ENCODE peak calls at places on chromosomes 7 and 10, in four cellular contexts. B is esophagus muscularis mucosa, N is suprapubic skin, K is tibial nerve. V is an unnamed sample. For H3K4me1, the result is how much of the 10 kb centered on the place peaks cover.

GRCh38 chr10:31887850-31888249 is 40.8 kb downstream of the ARHGAP12 start:
- DNase-seq in B (no peak), N (no peak), K (no peak), V (no peak)

GRCh38 chr7:126700807-126701604 is 551.7 kb downstream of the GRM8 start:
- DNase-seq in N (no peak), B (no peak), K (no peak), V (no peak)

GRCh38 chr7:104795086-104795485 is 218.9 kb upstream of the KMT2E start:
- DNase-seq in K (no peak), N (no peak), B (no peak), V (no peak)

GRCh38 chr10:132186488-132187413 is at the start of gene DPYSL4:
- DNase-seq in B (no peak), K (no peak), N (no peak), V (peak)

GRCh38 chr10:89080660-89081059 is 90.1 kb downstream of the FAS start:
- DNase-seq in K (no peak), N (no peak), B (no peak), V (no peak)

GRCh38 chr10:127694580-127695193 is 42.3 kb upstream of the FOXI2 start:
- DNase-seq in K (no peak), N (no peak), B (no peak), V (no peak)

GRCh38 chr10:21159669-21160068 is 262.6 kb upstream of the NEBL start:
- DNase-seq in N (no peak), K (no peak), B (no peak), V (no peak)

GRCh38 chr7:50769160-50769484 is 13.6 kb downstream of the GRB10 start:
- DNase-seq in B (no peak), N (no peak), K (no peak), V (no peak)

GRCh38 chr7:130276796-130277762 is 10.4 kb downstream of the CPA2 start:
- DNase-seq in K (no peak), N (no peak), B (no peak), V (no peak)

GRCh38 chr7:44277391-44277790 is 48.0 kb downstream of the CAMK2B start:
- DNase-seq in K (no peak), N (peak), B (no peak), V (peak)

GRCh38 chr10:118983263-118983662 is 46.3 kb upstream of the NANOS1 start:
- DNase-seq in N (no peak), B (peak), K (no peak), V (no peak)

DNA sequence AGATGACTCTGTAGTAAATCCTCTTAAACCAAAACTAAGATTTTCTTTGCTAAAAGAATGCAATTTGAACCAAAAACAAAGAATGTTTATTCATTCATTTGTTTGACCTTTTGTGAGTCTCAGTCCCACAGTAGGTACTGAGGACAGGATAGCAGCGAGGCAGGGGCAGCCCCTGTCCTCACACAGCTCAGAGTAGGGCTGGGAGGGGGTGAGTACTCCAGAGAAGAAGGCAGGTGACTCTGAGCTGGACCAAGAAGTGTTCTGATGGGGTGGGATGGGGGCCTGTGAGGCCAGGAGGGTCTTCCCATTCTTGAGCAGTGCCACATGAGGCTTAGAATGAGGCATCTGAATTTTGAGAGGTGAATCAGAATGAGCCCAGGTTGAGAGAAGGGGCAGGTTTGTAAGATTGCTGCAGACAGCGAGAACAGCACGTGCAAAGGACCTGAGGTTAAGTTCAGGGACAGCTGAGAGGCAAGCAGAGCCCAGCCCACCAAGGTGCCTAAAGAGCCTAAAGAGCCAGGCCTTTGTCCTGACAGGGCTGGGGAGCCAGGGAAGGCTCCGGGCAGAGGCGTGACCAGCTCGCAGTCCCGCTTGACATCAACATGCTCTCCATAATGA is 56.9 kb upstream of the CHST15 start:
- DNase-seq in K (no peak), N (no peak), B (no peak), V (no peak)
- H3K4me1 ChIP-seq in K (under half), N (under half), B (under half), V (under half)

GRCh38 chr7:94094298-94094697 is 90.1 kb upstream of the BET1 start:
- DNase-seq in N (no peak), B (no peak), K (no peak), V (no peak)

GRCh38 chr7:94092980-94093379 is 88.8 kb upstream of the BET1 start:
- DNase-seq in N (no peak), K (no peak), B (no peak), V (no peak)

GRCh38 chr7:94089806-94090205 is 85.7 kb upstream of the BET1 start:
- DNase-seq in N (no peak), B (no peak), K (no peak), V (no peak)

GRCh38 chr7:94087664-94088352 is 83.7 kb upstream of the BET1 start:
- DNase-seq in K (no peak), B (no peak), N (no peak), V (peak)

DNA sequence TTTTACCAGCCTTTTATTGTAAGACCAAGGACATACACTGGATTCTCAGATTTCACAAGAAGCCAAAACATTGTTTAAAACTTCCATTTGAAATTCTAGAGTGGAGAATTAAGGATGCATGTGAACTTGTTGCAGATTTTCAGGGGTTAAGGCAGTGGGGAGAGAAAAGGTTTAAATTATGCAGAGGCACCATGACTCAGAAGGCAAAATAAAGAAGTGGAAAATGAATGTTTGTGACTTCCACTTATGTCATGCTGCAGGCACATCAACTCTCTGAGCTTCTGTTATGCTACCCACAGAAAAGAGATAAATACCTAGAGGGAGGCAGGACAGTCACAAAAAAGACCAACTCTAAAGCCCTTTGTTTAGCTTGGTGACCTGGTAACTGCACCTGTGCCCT is 84.4 kb upstream of the BET1 start:
- DNase-seq in B (no peak), K (no peak), N (no peak), V (no peak)
- H3K4me3 ChIP-seq in B (no peak), K (no peak), N (no peak), V (no peak)

DNA sequence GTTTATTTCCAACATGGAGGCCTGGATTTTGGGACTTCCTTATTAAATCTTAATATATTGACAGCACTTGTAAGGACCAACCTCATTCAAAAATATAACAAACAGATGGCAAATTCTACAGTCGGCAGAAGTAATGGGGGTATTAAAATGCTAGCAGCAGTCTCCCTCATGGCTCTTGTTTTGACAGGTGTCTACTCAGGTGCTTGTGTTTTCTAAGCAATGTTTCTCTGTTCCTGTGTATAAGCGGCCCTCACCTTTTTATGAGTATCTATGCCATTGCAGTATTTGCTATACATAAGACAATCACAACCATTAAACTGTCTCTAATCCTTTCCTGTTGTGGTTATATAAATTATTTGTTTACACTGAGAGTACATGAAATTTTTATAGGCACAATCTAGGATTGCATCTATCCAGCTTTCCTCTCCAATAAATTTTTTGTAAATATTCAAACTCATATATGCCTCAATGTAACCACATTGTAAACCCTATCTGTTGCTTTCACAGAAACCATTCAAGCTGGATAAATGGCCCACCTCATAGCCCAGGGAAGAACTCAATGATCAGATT is 65.4 kb upstream of the LRRTM3 start:
- DNase-seq in N (no peak), K (no peak), B (no peak), V (no peak)
- TF ChIP-seq EP300 in N (no peak), K (no peak), B (no peak), V (no peak)

GRCh38 chr10:72259491-72260214 is 14.1 kb upstream of the DDIT4 start:
- DNase-seq in N (no peak), B (no peak), K (no peak), V (no peak)

GRCh38 chr10:72260215-72260587 is 13.5 kb upstream of the DDIT4 start:
- DNase-seq in N (no peak), B (no peak), K (no peak), V (no peak)

GRCh38 chr10:72260588-72261322 is 13.0 kb upstream of the DDIT4 start:
- DNase-seq in B (peak), K (peak), N (peak), V (peak)

GRCh38 chr10:72263613-72264241 is 10.0 kb upstream of the DDIT4 start:
- DNase-seq in N (no peak), K (no peak), B (no peak), V (no peak)

GRCh38 chr10:72261323-72262018 is 12.3 kb upstream of the DDIT4 start:
- DNase-seq in N (no peak), B (no peak), K (no peak), V (no peak)
- H3K4me1 ChIP-seq in N (half or more), B (half or more), K (half or more), V (under half)

V was measured in ovary.